ENCODE peak calls at places on chromosomes 1 and 21, in nine cellular contexts. K, T, J, W, S, R, X, D and Y are unnamed samples.

GRCh38 chr1:197919523-197920301 is 2.5 kb downstream of the LHX9 start:
- DNase-seq in J (peak; percentile 31), W (no peak), D (no peak), X (no peak), K (no peak), T (no peak), S (peak; percentile 32), R (peak; percentile 65), Y (no peak)

GRCh38 chr1:25105836-25106235 is 126.5 kb downstream of the SYF2 start:
- DNase-seq in D (no peak), S (no peak), J (no peak), X (no peak), W (no peak), K (no peak), T (no peak), R (no peak), Y (no peak)

GRCh38 chr1:41175546-41175945 is 66.6 kb downstream of the SCMH1 start:
- DNase-seq in R (no peak), T (no peak), J (no peak), W (no peak), X (no peak), S (no peak), K (no peak), D (no peak), Y (no peak)

GRCh38 chr1:106897976-106898375 is 158.5 kb upstream of the PRMT6 start:
- DNase-seq in K (no peak), W (no peak), J (no peak), X (no peak), S (no peak), R (no peak), D (no peak), T (no peak), Y (no peak)

GRCh38 chr1:159921251-159921650 is 4.1 kb downstream of the TAGLN2 start:
- DNase-seq in K (no peak), X (no peak), J (no peak), W (no peak), T (no peak), S (no peak), D (no peak), R (no peak), Y (no peak)

GRCh38 chr1:164423136-164423535 is 135.8 kb upstream of the PBX1 start:
- DNase-seq in X (no peak), T (no peak), W (no peak), J (no peak), K (no peak), R (no peak), S (no peak), D (no peak), Y (no peak)

GRCh38 chr1:147673401-147673800 is 3.1 kb upstream of the ACP6 start:
- DNase-seq in J (no peak), T (no peak), X (no peak), R (no peak), S (no peak), W (no peak), D (no peak), K (no peak), Y (no peak)

GRCh38 chr1:210233216-210233494 is 559 bp downstream of the SERTAD4 start:
- DNase-seq in W (no peak), K (no peak), D (no peak), X (peak; percentile 34), J (peak; percentile 52), R (no peak), T (peak; percentile 72), S (no peak), Y (peak; percentile 76)

GRCh38 chr1:71296551-71296950 is 215.7 kb upstream of the ZRANB2 start:
- DNase-seq in T (no peak), X (no peak), D (no peak), J (no peak), W (no peak), S (no peak), K (no peak), R (no peak), Y (no peak)

GRCh38 chr1:22854688-22855565 is 117.7 kb downstream of the LACTBL1 start:
- DNase-seq in K (no peak), T (no peak), D (no peak), J (no peak), S (no peak), R (no peak), X (no peak), W (no peak), Y (no peak)

GRCh38 chr1:94634977-94635416 is 93.4 kb upstream of the F3 start:
- DNase-seq in T (no peak), X (no peak), J (no peak), K (no peak), D (no peak), W (no peak), R (no peak), S (no peak), Y (no peak)

GRCh38 chr21:34092241-34092921 is 19.0 kb downstream of the MRPS6 start:
- DNase-seq in J (no peak), K (peak; percentile 39), T (no peak), W (no peak), D (no peak), R (no peak), S (no peak), X (no peak), Y (no peak)

GRCh38 chr1:23810818-23811420 is 10.4 kb upstream of the GALE start:
- DNase-seq in X (no peak), T (no peak), R (no peak), W (no peak), S (peak; percentile 40), J (no peak), K (peak; percentile 52), D (no peak), Y (no peak)

GRCh38 chr1:11132571-11133293 is 33.1 kb upstream of the EXOSC10 start:
- DNase-seq in J (no peak), X (no peak), S (no peak), K (no peak), R (no peak), D (no peak), T (no peak), W (no peak), Y (no peak)

DNA sequence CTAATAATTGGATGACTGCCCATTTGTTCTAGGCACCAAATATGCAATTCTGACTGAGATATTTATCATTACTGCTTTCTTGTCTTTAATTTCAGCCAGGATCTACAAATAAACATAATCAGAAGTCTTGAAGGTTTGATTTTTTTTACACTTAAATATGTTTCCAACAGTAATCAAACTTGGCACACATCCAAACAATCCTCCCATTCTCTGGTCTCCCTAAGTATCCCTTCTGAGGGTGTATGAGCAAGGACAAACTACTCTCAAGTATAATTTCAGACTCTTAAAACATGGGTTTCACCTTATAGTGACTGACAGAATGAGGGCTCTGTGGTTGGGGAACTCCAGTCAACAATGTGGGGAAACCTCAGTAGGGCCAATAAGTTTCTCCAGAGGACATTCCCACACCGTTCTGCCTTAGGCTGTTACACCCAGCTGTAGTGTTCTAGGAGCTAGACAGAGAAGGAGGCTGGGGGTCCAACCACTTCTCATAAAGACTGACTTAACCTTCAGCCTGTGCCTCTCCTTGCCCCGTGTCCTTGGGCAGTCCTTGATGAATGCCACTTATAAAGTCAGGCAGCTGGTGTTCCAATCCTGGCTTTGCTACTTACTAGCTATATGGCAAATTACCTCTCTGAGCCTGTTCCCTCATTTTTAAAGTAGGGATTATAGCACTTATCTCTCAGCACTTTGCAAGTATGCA is 1.5 kb upstream of the PALMD start:
- DNase-seq in W (no peak), R (no peak), D (no peak), X (no peak), S (no peak), T (no peak), J (no peak), K (no peak), Y (no peak)
- H3K27ac ChIP-seq in W (no peak overlapping the region), R (no peak overlapping the region), D (no peak overlapping the region), X (peak overlapping the region; percentile 94), S (no peak overlapping the region), T (no peak overlapping the region), J (no peak overlapping the region), K (no peak overlapping the region), Y (no peak overlapping the region)

DNA sequence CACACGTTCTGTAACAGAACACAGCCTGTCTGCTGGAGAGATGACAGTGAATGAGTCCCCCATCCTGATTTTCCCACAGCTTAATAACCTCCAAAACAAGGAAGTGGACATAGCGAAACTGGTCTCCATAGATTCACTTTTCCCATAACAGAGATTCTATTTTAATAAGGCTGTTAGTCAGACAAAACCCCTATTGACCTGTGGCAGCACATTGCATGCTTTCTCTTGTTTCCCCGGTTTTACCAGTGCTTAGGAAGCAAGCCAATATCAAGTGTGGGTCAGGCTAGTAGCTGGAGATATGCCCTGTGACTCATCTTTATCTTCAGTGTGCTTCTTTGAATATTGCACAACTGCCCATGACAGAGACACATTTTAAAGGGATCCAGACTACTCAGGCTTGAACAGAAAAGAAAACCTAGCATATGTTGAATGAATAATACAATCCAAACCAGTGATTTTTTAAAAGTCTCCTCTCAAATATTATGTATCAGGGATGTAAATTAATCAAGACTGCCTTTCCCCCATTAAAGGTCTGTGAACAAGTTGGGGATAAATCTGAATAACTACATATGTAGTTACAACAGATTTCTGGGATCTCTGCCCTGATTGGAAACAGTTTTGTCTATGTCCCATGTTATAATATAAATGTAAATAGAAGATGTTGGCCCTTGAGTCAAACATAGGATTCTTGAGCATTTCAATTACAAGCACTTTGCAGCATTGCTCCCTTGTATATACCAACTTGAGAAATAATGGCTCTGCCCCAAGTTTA is 11.9 kb upstream of the CLDN8 start:
- DNase-seq in T (no peak), J (no peak), S (no peak), K (no peak), R (no peak), W (no peak), X (no peak), D (no peak), Y (no peak)
- H3K27ac ChIP-seq in T (peak overlapping the region; percentile 25), J (no peak overlapping the region), S (no peak overlapping the region), K (no peak overlapping the region), R (peak overlapping the region; percentile 35), W (no peak overlapping the region), X (no peak overlapping the region), D (no peak overlapping the region), Y (no peak overlapping the region)

DNA sequence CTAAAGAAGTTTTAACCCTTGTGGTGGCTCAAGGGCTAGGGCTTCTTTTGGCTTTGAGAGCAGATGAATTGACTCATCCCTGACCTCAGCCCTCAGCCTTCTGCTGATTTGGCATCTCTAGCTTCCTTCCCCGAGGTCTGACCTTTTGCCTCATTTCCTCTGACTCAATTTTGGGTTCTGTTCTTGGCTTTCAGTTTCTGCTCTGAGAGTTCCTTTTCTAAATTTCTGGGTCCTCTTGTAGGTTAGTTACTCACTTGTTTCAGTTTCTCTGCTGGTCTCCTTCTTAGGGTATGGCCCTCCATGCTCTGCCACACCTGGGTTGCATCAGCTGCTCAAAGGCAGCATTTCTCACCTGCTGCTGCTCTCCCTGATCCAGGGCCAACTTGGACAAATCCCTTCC is 19.4 kb downstream of the PDE4B start:
- DNase-seq in K (no peak), W (no peak), J (no peak), X (peak; percentile 47), S (no peak), T (no peak), R (no peak), D (peak; percentile 45), Y (no peak)
- H3K27ac ChIP-seq in K (no peak overlapping the region), W (no peak overlapping the region), J (no peak overlapping the region), X (no peak overlapping the region), S (no peak overlapping the region), T (no peak overlapping the region), R (peak overlapping the region; percentile 57), D (no peak overlapping the region), Y (no peak overlapping the region)

GRCh38 chr21:42747746-42748351 is 94.4 kb downstream of the PDE9A start:
- DNase-seq in D (no peak), R (peak; percentile 34), T (peak; percentile 48), S (no peak), K (no peak), W (no peak), J (no peak), X (no peak), Y (peak; percentile 43)
- H3K27ac ChIP-seq in D (no peak overlapping the region), R (peak overlapping the region; percentile 86), T (peak overlapping the region; percentile 84), S (no peak overlapping the region), K (no peak overlapping the region), W (peak overlapping the region; percentile 76), J (no peak overlapping the region), X (peak overlapping the region; percentile 4), Y (no peak overlapping the region)